ENCODE peak calls at places on chromosome 3, in five cellular contexts. One of them, this sample, is unnamed.

GRCh38 chr3:109023656-109024254 is 70.1 kb upstream of the GUCA1C start:
- DNase-seq in GM12878: peak
- DNase-seq in upper lobe of right lung: no peak
- DNase-seq in GM23248: peak
- DNase-seq in cardiac muscle cell: peak
- DNase-seq in this sample: peak

GRCh38 chr3:47444103-47444502 is 31.6 kb downstream of the SCAP start:
- DNase-seq in GM12878: no peak
- DNase-seq in upper lobe of right lung: no peak
- DNase-seq in GM23248: peak
- DNase-seq in cardiac muscle cell: no peak
- DNase-seq in this sample: no peak

GRCh38 chr3:108500728-108501127 is 9.7 kb downstream of the MYH15 start:
- DNase-seq in GM12878: no peak
- DNase-seq in upper lobe of right lung: no peak
- DNase-seq in GM23248: peak
- DNase-seq in cardiac muscle cell: no peak
- DNase-seq in this sample: no peak

GRCh38 chr3:72487078-72487765 is 361.0 kb downstream of the SHQ1 start:
- DNase-seq in GM12878: no peak
- DNase-seq in upper lobe of right lung: peak
- DNase-seq in GM23248: peak
- DNase-seq in cardiac muscle cell: peak
- DNase-seq in this sample: no peak

GRCh38 chr3:139745831-139746230 is 68.1 kb upstream of the NMNAT3 start:
- DNase-seq in GM12878: no peak
- DNase-seq in upper lobe of right lung: no peak
- DNase-seq in GM23248: peak
- DNase-seq in cardiac muscle cell: peak
- DNase-seq in this sample: no peak

GRCh38 chr3:113890256-113890900 is 51.8 kb downstream of the GRAMD1C start:
- DNase-seq in GM12878: no peak
- DNase-seq in upper lobe of right lung: no peak
- DNase-seq in GM23248: no peak
- DNase-seq in cardiac muscle cell: peak
- DNase-seq in this sample: no peak

GRCh38 chr3:144921710-144922109 is 950.1 kb downstream of the DIPK2A start:
- DNase-seq in GM12878: no peak
- DNase-seq in upper lobe of right lung: no peak
- DNase-seq in GM23248: no peak
- DNase-seq in cardiac muscle cell: no peak
- DNase-seq in this sample: no peak

GRCh38 chr3:27422617-27423016 is 53.4 kb upstream of the NEK10 start:
- DNase-seq in GM12878: no peak
- DNase-seq in upper lobe of right lung: no peak
- DNase-seq in GM23248: no peak
- DNase-seq in cardiac muscle cell: no peak
- DNase-seq in this sample: no peak

GRCh38 chr3:187112934-187113793 is 26.1 kb downstream of the RPL39L start:
- DNase-seq in GM12878: no peak
- DNase-seq in upper lobe of right lung: no peak
- DNase-seq in GM23248: peak
- DNase-seq in cardiac muscle cell: peak
- DNase-seq in this sample: no peak

GRCh38 chr3:98449606-98450193 is 13.3 kb upstream of the OR5K1 start:
- DNase-seq in GM12878: no peak
- DNase-seq in upper lobe of right lung: no peak
- DNase-seq in GM23248: no peak
- DNase-seq in cardiac muscle cell: no peak
- DNase-seq in this sample: no peak

GRCh38 chr3:189652042-189652441 is 20.9 kb downstream of the TP63 start:
- DNase-seq in GM12878: no peak
- DNase-seq in upper lobe of right lung: no peak
- DNase-seq in GM23248: peak
- DNase-seq in cardiac muscle cell: peak
- DNase-seq in this sample: no peak

GRCh38 chr3:129121016-129121791 is 400 bp downstream of the RAB43 start:
- DNase-seq in GM12878: no peak
- DNase-seq in upper lobe of right lung: no peak
- DNase-seq in GM23248: peak
- DNase-seq in cardiac muscle cell: no peak
- DNase-seq in this sample: peak

GRCh38 chr3:11389570-11390268 is 117.5 kb downstream of the ATG7 start:
- DNase-seq in GM12878: no peak
- DNase-seq in upper lobe of right lung: no peak
- DNase-seq in GM23248: peak
- DNase-seq in cardiac muscle cell: peak
- DNase-seq in this sample: no peak

GRCh38 chr3:53009826-53010539 is 35.9 kb downstream of the SFMBT1 start:
- DNase-seq in GM12878: no peak
- DNase-seq in upper lobe of right lung: no peak
- DNase-seq in GM23248: no peak
- DNase-seq in cardiac muscle cell: no peak
- DNase-seq in this sample: no peak

GRCh38 chr3:159761377-159761776 is 227.3 kb upstream of the IL12A start:
- DNase-seq in GM12878: no peak
- DNase-seq in upper lobe of right lung: no peak
- DNase-seq in GM23248: peak
- DNase-seq in cardiac muscle cell: peak
- DNase-seq in this sample: no peak

GRCh38 chr3:149579838-149580542 is 77.8 kb downstream of the WWTR1 start:
- DNase-seq in GM12878: no peak
- DNase-seq in upper lobe of right lung: no peak
- DNase-seq in GM23248: peak
- DNase-seq in cardiac muscle cell: peak
- DNase-seq in this sample: peak

GRCh38 chr3:156449712-156450574 is 105.0 kb downstream of the SSR3 start:
- DNase-seq in GM12878: no peak
- DNase-seq in upper lobe of right lung: no peak
- DNase-seq in GM23248: peak
- DNase-seq in cardiac muscle cell: peak
- DNase-seq in this sample: no peak

GRCh38 chr3:122183521-122183892 is at the start of gene CASR:
- DNase-seq in GM12878: no peak
- DNase-seq in upper lobe of right lung: peak
- DNase-seq in GM23248: peak
- DNase-seq in cardiac muscle cell: peak
- DNase-seq in this sample: peak

GRCh38 chr3:44047796-44048195 is 193.9 kb upstream of the TOPAZ1 start:
- DNase-seq in GM12878: no peak
- DNase-seq in upper lobe of right lung: no peak
- DNase-seq in GM23248: no peak
- DNase-seq in cardiac muscle cell: no peak
- DNase-seq in this sample: no peak

GRCh38 chr3:66039590-66039887 is 821 bp upstream of the MAGI1 start:
- DNase-seq in GM12878: no peak
- DNase-seq in upper lobe of right lung: peak
- DNase-seq in GM23248: peak
- DNase-seq in cardiac muscle cell: peak
- DNase-seq in this sample: no peak

GRCh38 chr3:65210026-65210814 is 522.4 kb upstream of the ADAMTS9 start:
- DNase-seq in GM12878: no peak
- DNase-seq in upper lobe of right lung: no peak
- DNase-seq in GM23248: no peak
- DNase-seq in cardiac muscle cell: no peak
- DNase-seq in this sample: no peak

GRCh38 chr3:38354588-38355344 is 8.2 kb downstream of the XYLB start:
- DNase-seq in GM12878: no peak
- DNase-seq in upper lobe of right lung: no peak
- DNase-seq in GM23248: peak
- DNase-seq in cardiac muscle cell: peak
- DNase-seq in this sample: no peak

GRCh38 chr3:14464521-14464920 is 62.1 kb downstream of the SLC6A6 start:
- DNase-seq in GM12878: no peak
- DNase-seq in upper lobe of right lung: no peak
- DNase-seq in GM23248: no peak
- DNase-seq in cardiac muscle cell: no peak
- DNase-seq in this sample: no peak

GRCh38 chr3:44184319-44184953 is 57.2 kb upstream of the TOPAZ1 start:
- DNase-seq in GM12878: no peak
- DNase-seq in upper lobe of right lung: no peak
- DNase-seq in GM23248: peak
- DNase-seq in cardiac muscle cell: no peak
- DNase-seq in this sample: no peak

GRCh38 chr3:142577701-142578308 is 728 bp downstream of the ATR start:
- DNase-seq in GM12878: no peak
- DNase-seq in upper lobe of right lung: no peak
- DNase-seq in GM23248: peak
- DNase-seq in cardiac muscle cell: peak
- DNase-seq in this sample: no peak

GRCh38 chr3:149487598-149488197 is 13.2 kb downstream of the TM4SF4 start:
- DNase-seq in GM12878: no peak
- DNase-seq in upper lobe of right lung: no peak
- DNase-seq in GM23248: no peak
- DNase-seq in cardiac muscle cell: no peak
- DNase-seq in this sample: peak

GRCh38 chr3:70067860-70068479 is 68.4 kb downstream of the SAMMSON start:
- DNase-seq in GM12878: no peak
- DNase-seq in upper lobe of right lung: no peak
- DNase-seq in GM23248: no peak
- DNase-seq in cardiac muscle cell: peak
- DNase-seq in this sample: no peak

GRCh38 chr3:122268257-122269024 is 56.6 kb upstream of the CSTA start:
- DNase-seq in GM12878: no peak
- DNase-seq in upper lobe of right lung: no peak
- DNase-seq in GM23248: no peak
- DNase-seq in cardiac muscle cell: peak
- DNase-seq in this sample: no peak

GRCh38 chr3:65562444-65562843 is 476.3 kb downstream of the MAGI1 start:
- DNase-seq in GM12878: no peak
- DNase-seq in upper lobe of right lung: no peak
- DNase-seq in GM23248: no peak
- DNase-seq in cardiac muscle cell: no peak
- DNase-seq in this sample: no peak

GRCh38 chr3:4633078-4634004 is 140.2 kb downstream of the ITPR1 start:
- DNase-seq in GM12878: peak
- DNase-seq in upper lobe of right lung: no peak
- DNase-seq in GM23248: peak
- DNase-seq in cardiac muscle cell: peak
- DNase-seq in this sample: no peak